ENCODE peak calls at places on chromosomes 3 and 15, in ten cellular contexts. C, N, T, M, W, V, Z, K, L and R are unnamed samples.

GRCh38 chr3:113018461-113019181 is 27.8 kb downstream of the GTPBP8 start:
- DNase-seq in C (peak), N (no peak), T (no peak), M (no peak), W (no peak), V (no peak), Z (no peak), K (no peak), L (no peak), R (no peak)

GRCh38 chr15:75104804-75105557 is 81.6 kb downstream of the PPCDC start:
- DNase-seq in C (peak), N (no peak), T (no peak), M (peak), W (peak), V (no peak), Z (peak), K (no peak), L (no peak), R (no peak)

GRCh38 chr3:16060358-16060852 is 114.1 kb upstream of the GALNT15 start:
- DNase-seq in C (no peak), N (no peak), T (peak), M (peak), W (no peak), V (no peak), Z (peak), K (no peak), L (no peak), R (no peak)

GRCh38 chr3:99808163-99808794 is 9.4 kb upstream of the CMSS1 start:
- DNase-seq in C (peak), N (no peak), T (no peak), M (peak), W (peak), V (peak), Z (peak), K (no peak), L (no peak), R (peak)

GRCh38 chr3:143590660-143591059 is 257.6 kb downstream of the SLC9A9 start:
- DNase-seq in C (no peak), N (no peak), T (no peak), M (no peak), W (no peak), V (no peak), Z (no peak), K (no peak), L (no peak), R (no peak)

GRCh38 chr3:52028572-52028971 is 27.8 kb downstream of the DUSP7 start:
- DNase-seq in C (no peak), N (peak), T (no peak), M (no peak), W (no peak), V (no peak), Z (no peak), K (no peak), L (no peak), R (no peak)

GRCh38 chr15:71683401-71684274 is 126.7 kb upstream of the NR2E3 start:
- DNase-seq in C (no peak), N (no peak), T (no peak), M (no peak), W (no peak), V (no peak), Z (no peak), K (no peak), L (no peak), R (no peak)

GRCh38 chr15:67199391-67199790 is 55.1 kb downstream of the AAGAB start:
- DNase-seq in C (no peak), N (no peak), T (no peak), M (no peak), W (no peak), V (no peak), Z (no peak), K (no peak), L (no peak), R (no peak)